ENCODE peak calls at places on chromosomes 6 and 20, in five cellular contexts. X is stomach, Y is testis, E is psoas muscle, W is bronchial epithelial cell. Z is an unnamed sample. For H3K27me3, the result is how much of the 10 kb centered on the place peaks cover.

GRCh38 chr6:99241905-99242534 is 107.5 kb downstream of the FAXC start:
- DNase-seq in X (peak), Y (peak), E (no peak), W (peak), Z (peak)

GRCh38 chr6:125832396-125832795 is 41.6 kb downstream of the NCOA7 start:
- DNase-seq in X (no peak), Y (no peak), E (no peak), W (no peak), Z (no peak)

GRCh38 chr20:52577696-52578095 is 386.1 kb upstream of the ZFP64 start:
- DNase-seq in X (no peak), Y (no peak), E (no peak), W (no peak), Z (no peak)

GRCh38 chr6:7784248-7784647 is 58.3 kb downstream of the BMP6 start:
- DNase-seq in X (no peak), Y (no peak), E (no peak), W (no peak), Z (no peak)

GRCh38 chr20:25987073-25987927 is 290.6 kb upstream of the ZNF337 start:
- DNase-seq in X (no peak), Y (peak), E (peak), W (peak), Z (no peak)

GRCh38 chr20:48207505-48207904 is 422.2 kb upstream of the SULF2 start:
- DNase-seq in X (no peak), Y (no peak), E (no peak), W (no peak), Z (no peak)

GRCh38 chr6:41224800-41225199 is 3.3 kb upstream of the TREML4 start:
- DNase-seq in X (no peak), Y (no peak), E (no peak), W (no peak), Z (no peak)

GRCh38 chr6:123415844-123416468 is 220.8 kb downstream of the TRDN start:
- DNase-seq in X (peak), Y (peak), E (no peak), W (peak), Z (peak)

GRCh38 chr6:45423901-45424627 is 46.3 kb upstream of the SUPT3H start:
- DNase-seq in X (peak), Y (peak), E (peak), W (no peak), Z (no peak)

GRCh38 chr6:45421700-45422540 is 44.2 kb upstream of the SUPT3H start:
- DNase-seq in X (peak), Y (peak), E (peak), W (peak), Z (peak)

GRCh38 chr6:45423111-45423900 is 45.6 kb upstream of the SUPT3H start:
- DNase-seq in X (peak), Y (peak), E (peak), W (no peak), Z (no peak)

GRCh38 chr6:45420909-45421699 is 43.4 kb upstream of the SUPT3H start:
- DNase-seq in X (no peak), Y (no peak), E (no peak), W (no peak), Z (no peak)

DNA sequence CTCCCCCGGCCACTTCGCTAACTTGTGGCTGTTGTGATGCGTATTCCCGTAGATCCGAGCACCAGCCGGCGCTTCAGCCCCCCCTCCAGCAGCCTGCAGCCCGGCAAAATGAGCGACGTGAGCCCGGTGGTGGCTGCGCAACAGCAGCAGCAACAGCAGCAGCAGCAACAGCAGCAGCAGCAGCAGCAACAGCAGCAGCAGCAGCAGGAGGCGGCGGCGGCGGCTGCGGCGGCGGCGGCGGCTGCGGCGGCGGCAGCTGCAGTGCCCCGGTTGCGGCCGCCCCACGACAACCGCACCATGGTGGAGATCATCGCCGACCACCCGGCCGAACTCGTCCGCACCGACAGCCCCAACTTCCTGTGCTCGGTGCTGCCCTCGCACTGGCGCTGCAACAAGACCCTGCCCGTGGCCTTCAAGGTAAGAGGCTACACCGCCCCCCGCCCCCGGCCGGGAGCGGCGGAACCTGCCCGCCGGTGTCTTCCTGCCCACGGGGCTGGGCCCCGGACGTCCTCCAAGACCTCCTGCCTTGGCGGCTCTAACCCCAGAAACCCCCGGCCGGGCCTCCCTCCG is 44.9 kb upstream of the SUPT3H start:
- DNase-seq in X (peak), Y (peak), E (peak), W (no peak), Z (peak)
- H3K27me3 ChIP-seq in X (under half), Y (under half), E (half or more), W (under half), Z (under half)

GRCh38 chr20:5430670-5431069 is 113.9 kb upstream of the PROKR2 start:
- DNase-seq in X (no peak), Y (no peak), E (no peak), W (no peak), Z (no peak)
- TF ChIP-seq CTCF in X (no peak), Y (no peak), E (no peak), W (no peak), Z (peak)

GRCh38 chr6:165768961-165769360 is 105.9 kb upstream of the PDE10A start:
- DNase-seq in X (no peak), Y (no peak), E (no peak), W (no peak), Z (no peak)

GRCh38 chr6:165767228-165767627 is 104.2 kb upstream of the PDE10A start:
- DNase-seq in X (no peak), Y (no peak), E (no peak), W (peak), Z (no peak)

GRCh38 chr6:165770430-165771082 is 107.5 kb upstream of the PDE10A start:
- DNase-seq in X (no peak), Y (no peak), E (no peak), W (peak), Z (no peak)

GRCh38 chr6:165769401-165769800 is 106.4 kb upstream of the PDE10A start:
- DNase-seq in X (no peak), Y (no peak), E (no peak), W (no peak), Z (no peak)

DNA sequence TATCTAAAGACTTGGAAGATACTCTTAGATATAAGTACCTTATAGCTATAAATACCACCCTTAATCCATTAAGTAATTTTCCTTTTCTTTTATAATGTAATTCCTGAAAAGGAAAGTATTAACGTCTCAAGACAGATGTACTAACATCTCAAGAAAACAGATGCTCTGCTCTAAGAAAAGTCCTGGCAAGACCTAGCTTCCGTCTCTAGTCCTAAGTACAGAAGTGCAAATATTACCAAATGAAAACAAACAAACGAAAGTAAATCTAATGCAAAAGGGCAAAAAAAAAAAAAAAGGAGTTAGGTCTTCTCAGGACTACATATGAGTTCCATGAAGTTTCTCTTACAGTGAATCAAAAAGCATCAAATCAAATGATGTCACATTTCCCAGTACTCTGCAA is 106.8 kb upstream of the PDE10A start:
- DNase-seq in X (no peak), Y (no peak), E (no peak), W (no peak), Z (no peak)
- H3K27me3 ChIP-seq in X (under half), Y (under half), E (under half), W (under half), Z (half or more)

DNA sequence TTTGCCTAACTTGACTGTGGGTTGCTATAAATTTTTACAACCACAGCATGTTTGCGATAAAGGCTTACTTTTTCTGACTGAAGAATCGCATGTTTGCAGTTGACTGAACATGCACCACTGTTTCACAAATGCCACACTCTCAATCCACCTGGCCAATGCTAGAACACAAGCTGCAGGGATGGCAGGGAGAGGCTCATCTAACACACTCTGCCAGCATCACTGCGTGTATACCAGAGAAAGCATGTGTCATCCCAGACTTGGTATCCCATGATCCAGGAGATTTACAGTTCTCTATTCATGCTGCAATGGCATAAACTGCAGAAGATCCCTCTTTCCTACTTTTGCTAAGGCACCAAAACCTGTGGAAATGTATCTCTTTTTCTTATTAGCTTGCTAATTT is 187.1 kb downstream of the HIVEP2 start:
- DNase-seq in X (no peak), Y (no peak), E (no peak), W (no peak), Z (no peak)
- TF ChIP-seq CTCF in X (no peak), Y (no peak), E (no peak), W (no peak), Z (no peak)

DNA sequence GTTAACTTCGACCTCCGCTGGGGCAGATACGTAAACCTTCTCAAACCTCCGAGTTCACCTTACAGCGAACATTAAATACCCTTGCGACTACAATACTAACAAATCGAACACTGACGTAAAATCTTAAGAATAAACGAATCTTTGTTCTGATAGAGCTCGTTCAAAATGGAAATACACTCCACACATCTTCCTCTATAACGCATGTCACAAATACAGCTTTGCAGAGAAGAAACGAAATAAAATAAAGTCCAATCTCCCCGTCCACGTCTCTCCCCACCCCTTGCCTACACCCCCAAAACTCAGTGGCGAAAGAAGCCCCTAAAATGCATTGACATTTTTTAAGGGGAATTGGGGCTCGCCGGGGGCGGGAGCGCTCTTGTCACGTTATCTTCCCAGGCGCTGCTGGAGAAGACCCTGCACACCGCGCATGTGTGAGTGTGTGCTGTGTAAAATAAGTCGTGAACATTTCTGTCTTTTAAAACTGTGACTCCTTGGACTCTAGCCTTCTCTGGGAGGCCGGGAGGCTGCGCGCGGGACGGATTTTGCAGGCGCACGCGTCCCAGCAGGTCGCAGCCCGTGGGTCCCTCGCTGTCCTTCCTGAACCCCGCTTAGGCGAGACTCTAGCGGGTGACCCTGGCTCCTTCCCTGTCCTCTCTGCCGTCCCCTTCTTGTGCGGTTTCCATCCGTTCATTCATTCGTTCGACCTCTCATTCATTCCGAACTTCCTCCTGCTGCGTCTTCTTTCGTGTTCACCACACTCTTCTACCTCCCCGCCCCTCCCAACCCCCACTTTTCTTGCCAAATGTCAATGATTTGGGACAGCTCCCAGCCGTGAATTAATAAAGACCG is 2.4 kb downstream of the NRN1 start:
- DNase-seq in X (no peak), Y (no peak), E (no peak), W (no peak), Z (peak)
- H3K27me3 ChIP-seq in X (half or more), Y (under half), E (half or more), W (half or more), Z (under half)